ENCODE peak calls at places on chromosome 16, in four cellular contexts. Z is trophoblast cell, X is tibial artery, T is PC-9. A is an unnamed sample.

GRCh38 chr16:87834668-87835473 is 34.4 kb downstream of the SLC7A5 start:
- DNase-seq in Z (no peak), X (no peak), T (peak), A (peak)

GRCh38 chr16:54286067-54286329 is 589 bp downstream of the IRX3 start:
- DNase-seq in Z (no peak), X (no peak), T (no peak), A (no peak)

GRCh38 chr16:73082608-73083007 is 34.7 kb upstream of the ZFHX3 start:
- DNase-seq in Z (peak), X (peak), T (no peak), A (no peak)

GRCh38 chr16:50697881-50698767 is 4.7 kb downstream of the NOD2 start:
- DNase-seq in Z (peak), X (peak), T (no peak), A (no peak)

GRCh38 chr16:75537795-75538194 is 1.9 kb upstream of the CHST5 start:
- DNase-seq in Z (no peak), X (no peak), T (no peak), A (no peak)

GRCh38 chr16:27355610-27356009 is 41.8 kb downstream of the IL4R start:
- DNase-seq in Z (peak), X (peak), T (peak), A (no peak)

GRCh38 chr16:68981971-68982370 is 123.5 kb upstream of the HAS3 start:
- DNase-seq in Z (peak), X (no peak), T (no peak), A (no peak)

GRCh38 chr16:83717814-83718213 is 90.0 kb upstream of the HSBP1 start:
- DNase-seq in Z (no peak), X (no peak), T (no peak), A (no peak)

GRCh38 chr16:578870-579405 is 9.2 kb downstream of the PIGQ start:
- DNase-seq in Z (peak), X (peak), T (no peak), A (peak)